ENCODE peak calls at places on chromosome 18, in four cellular contexts. W is K562, S is A549, T is H1. X is an unnamed sample.

GRCh38 chr18:74608681-74609080 is 11.0 kb downstream of the ZNF407 start:
- DNase-seq in W (no peak), T (no peak), S (no peak), X (peak)

GRCh38 chr18:9135912-9136314 is 668 bp upstream of the ANKRD12 start:
- DNase-seq in T (peak), W (peak), S (peak), X (peak)

GRCh38 chr18:4453712-4454547 is 1.2 kb downstream of the DLGAP1 start:
- DNase-seq in W (no peak), T (no peak), S (no peak), X (no peak)

GRCh38 chr18:56038258-56039030 is 450.5 kb upstream of the TCF4 start:
- DNase-seq in T (no peak), W (no peak), S (no peak), X (no peak)

GRCh38 chr18:55432307-55433040 is 155.5 kb downstream of the TCF4 start:
- DNase-seq in W (peak), T (no peak), S (no peak), X (no peak)

GRCh38 chr18:22279741-22280452 is 110.5 kb downstream of the GATA6 start:
- DNase-seq in T (no peak), W (no peak), S (no peak), X (no peak)

GRCh38 chr18:67268530-67268929 is 248.0 kb downstream of the DSEL start:
- DNase-seq in W (no peak), T (no peak), S (no peak), X (no peak)

GRCh38 chr18:3593381-3593903 is 143.5 kb downstream of the TGIF1 start:
- DNase-seq in T (no peak), S (peak), W (peak), X (no peak)

GRCh38 chr18:54766631-54767030 is 61.6 kb upstream of the RAB27B start:
- DNase-seq in T (no peak), W (no peak), S (no peak), X (no peak)

GRCh38 chr18:34834897-34835296 is 124.8 kb downstream of the DTNA start:
- DNase-seq in S (no peak), T (no peak), W (no peak), X (no peak)

GRCh38 chr18:7568426-7568825 is 1.3 kb downstream of the PTPRM start:
- DNase-seq in W (no peak), S (no peak), T (no peak), X (peak)

GRCh38 chr18:8930990-8931648 is 171.4 kb upstream of the NDUFV2 start:
- DNase-seq in W (no peak), S (no peak), T (no peak), X (no peak)

GRCh38 chr18:6781179-6781714 is 51.7 kb downstream of the ARHGAP28 start:
- DNase-seq in T (no peak), W (peak), S (no peak), X (no peak)

GRCh38 chr18:31680836-31681568 is 3.4 kb downstream of the B4GALT6 start:
- DNase-seq in T (no peak), S (peak), W (peak), X (no peak)

GRCh38 chr18:8816233-8816632 is 110.9 kb downstream of the MTCL1 start:
- DNase-seq in S (no peak), W (no peak), T (no peak), X (no peak)

GRCh38 chr18:76445275-76445674 is 49.8 kb downstream of the ZNF516 start:
- DNase-seq in S (no peak), T (no peak), W (no peak), X (no peak)

GRCh38 chr18:68648191-68648590 is 66.7 kb downstream of the TMX3 start:
- DNase-seq in W (no peak), S (no peak), T (no peak), X (no peak)

GRCh38 chr18:10261315-10262276 is 192.8 kb upstream of the APCDD1 start:
- DNase-seq in T (no peak), S (no peak), W (no peak), X (no peak)

GRCh38 chr18:51068111-51068510 is 38.1 kb downstream of the SMAD4 start:
- DNase-seq in W (no peak), S (no peak), T (no peak), X (no peak)

GRCh38 chr18:49856531-49856930 is 43.2 kb upstream of the ACAA2 start:
- DNase-seq in W (no peak), S (no peak), T (no peak), X (no peak)

GRCh38 chr18:51211552-51211951 is 14.1 kb upstream of the MEX3C start:
- DNase-seq in T (no peak), S (no peak), W (peak), X (peak)

GRCh38 chr18:7617738-7618422 is 50.8 kb downstream of the PTPRM start:
- DNase-seq in S (no peak), T (no peak), W (no peak), X (no peak)

GRCh38 chr18:61554117-61554776 is 221.0 kb downstream of the CDH20 start:
- DNase-seq in T (no peak), W (no peak), S (no peak), X (no peak)

GRCh38 chr18:3623769-3624545 is 174.0 kb downstream of the TGIF1 start:
- DNase-seq in S (peak), W (peak), T (no peak), X (peak)

GRCh38 chr18:74114206-74114605 is 33.4 kb downstream of the FBXO15 start:
- DNase-seq in T (no peak), W (no peak), S (no peak), X (no peak)

GRCh38 chr18:80253871-80254492 is 6.7 kb upstream of the PARD6G start:
- DNase-seq in S (peak), T (no peak), W (peak), X (no peak)

GRCh38 chr18:28079883-28080282 is 97.0 kb downstream of the CDH2 start:
- DNase-seq in T (no peak), W (no peak), S (no peak), X (no peak)

GRCh38 chr18:28078298-28078697 is 98.6 kb downstream of the CDH2 start:
- DNase-seq in T (no peak), S (peak), W (no peak), X (no peak)

GRCh38 chr18:28081516-28081915 is 95.4 kb downstream of the CDH2 start:
- DNase-seq in T (no peak), S (no peak), W (no peak), X (no peak)

GRCh38 chr18:28078849-28079248 is 98.1 kb downstream of the CDH2 start:
- DNase-seq in T (no peak), S (no peak), W (no peak), X (no peak)

GRCh38 chr18:28080876-28081300 is 96.0 kb downstream of the CDH2 start:
- DNase-seq in S (no peak), W (no peak), T (no peak), X (no peak)
- TF ChIP-seq PHF8 in S (no peak), W (no peak), T (no peak), X (no peak)

GRCh38 chr18:5732318-5732717 is 163.0 kb downstream of the TMEM200C start:
- DNase-seq in W (no peak), S (no peak), T (no peak), X (no peak)
- TF ChIP-seq PHF8 in W (no peak), S (no peak), T (no peak), X (no peak)

GRCh38 chr18:63265322-63265721 is 54.2 kb downstream of the BCL2 start:
- DNase-seq in S (no peak), T (no peak), W (no peak), X (no peak)

GRCh38 chr18:63264871-63265270 is 54.7 kb downstream of the BCL2 start:
- DNase-seq in S (no peak), W (no peak), T (no peak), X (no peak)

GRCh38 chr18:63267990-63268721 is 51.4 kb downstream of the BCL2 start:
- DNase-seq in W (no peak), S (no peak), T (no peak), X (no peak)

GRCh38 chr18:63263444-63263843 is 56.1 kb downstream of the BCL2 start:
- DNase-seq in S (no peak), T (no peak), W (no peak), X (no peak)

GRCh38 chr18:63266888-63267790 is 52.4 kb downstream of the BCL2 start:
- DNase-seq in S (no peak), T (no peak), W (no peak), X (no peak)
- TF ChIP-seq PHF8 in S (no peak), T (no peak), W (no peak), X (no peak)

GRCh38 chr18:57797209-57797651 is 5.9 kb downstream of the ATP8B1 start:
- DNase-seq in S (no peak), T (no peak), W (no peak), X (peak)
- TF ChIP-seq PHF8 in S (no peak), T (no peak), W (no peak), X (no peak)

X was measured in HepG2.